ENCODE peak calls at places on chromosomes 4 and X, in nine cellular contexts. B is stimulated activated CD8-positive, alpha-beta memory T cell treated with anti-CD3 and anti-CD28 coated beads, Interleukin-2, amount 100 ng/mL, for 48 hours; E is activated CD8-positive, alpha-beta memory T cell treated with anti-CD3 and anti-CD28 coated beads for 48 hours; D is NCI-H1105; K is fibroblast of the aortic adventitia; Y is iris pigment epithelial cell; Q is GM04504; N is HS-5; V is activated T-cell treated with anti-CD3 and anti-CD28 coated beads for 1 hour. A is an unnamed sample.

GRCh38 chr4:78922207-78922606 is 17.0 kb downstream of the PAQR3 start:
- DNase-seq in V (no peak), Y (peak), B (no peak), D (no peak), N (peak), E (no peak), K (peak), Q (peak), A (no peak)

GRCh38 chrX:108224727-108225455 is 133.3 kb downstream of the ATG4A start:
- DNase-seq in V (no peak), Q (peak), E (no peak), B (no peak), N (no peak), D (no peak), K (peak), Y (peak), A (no peak)

GRCh38 chrX:35380808-35381700 is 417.1 kb upstream of the MAGEB16 start:
- DNase-seq in B (no peak), D (peak), Y (peak), E (no peak), K (peak), N (no peak), V (no peak), Q (peak), A (no peak)

GRCh38 chrX:12958059-12958458 is 16.9 kb upstream of the TMSB4X start:
- DNase-seq in D (no peak), B (no peak), K (no peak), E (no peak), Q (no peak), V (no peak), Y (no peak), N (no peak), A (no peak)

GRCh38 chrX:75295641-75296040 is 21.8 kb downstream of the UPRT start:
- DNase-seq in B (no peak), N (no peak), Y (no peak), Q (no peak), V (no peak), E (no peak), K (no peak), D (no peak), A (no peak)

GRCh38 chr4:87316961-87317360 is 5.7 kb downstream of the HSD17B13 start:
- DNase-seq in Y (peak), D (no peak), N (no peak), B (no peak), E (no peak), K (no peak), Q (no peak), V (no peak), A (no peak)

GRCh38 chr4:142121951-142122350 is 485.6 kb downstream of the IL15 start:
- DNase-seq in Q (no peak), D (no peak), V (no peak), B (no peak), N (no peak), E (no peak), Y (peak), K (peak), A (no peak)

GRCh38 chrX:46913710-46914109 is 1.5 kb downstream of the JADE3 start:
- DNase-seq in N (no peak), V (no peak), B (no peak), Y (peak), Q (no peak), E (no peak), D (no peak), K (peak), A (no peak)

GRCh38 chr4:185640809-185641675 is 105.7 kb upstream of the PDLIM3 start:
- DNase-seq in D (peak), E (no peak), Y (peak), V (no peak), N (peak), Q (peak), K (peak), B (no peak), A (peak)